ENCODE peak calls at places on chromosome 21, in five cellular contexts. Y, M, O, Z and I are unnamed samples.

GRCh38 chr21:40191616-40192015 is 324.4 kb downstream of the PCP4 start:
- DNase-seq in Z (no peak), Y (no peak), M (no peak), O (no peak), I (no peak)

GRCh38 chr21:45262616-45263015 is 25.1 kb downstream of the POFUT2 start:
- DNase-seq in O (no peak), Z (peak; percentile 26), Y (no peak), M (no peak), I (peak; percentile 10)

GRCh38 chr21:45615145-45615711 is 28.3 kb upstream of the PCBP3 start:
- DNase-seq in Z (no peak), M (peak; percentile 78), Y (peak; percentile 41), O (peak; percentile 23), I (peak; percentile 72)

GRCh38 chr21:36753556-36753955 is 54.6 kb downstream of the SIM2 start:
- DNase-seq in Y (no peak), O (no peak), Z (no peak), M (no peak), I (no peak)

GRCh38 chr21:27721675-27722074 is 754.8 kb upstream of the ADAMTS5 start:
- DNase-seq in Z (no peak), O (no peak), Y (no peak), M (no peak), I (no peak)

GRCh38 chr21:46379691-46380090 is 55.7 kb downstream of the PCNT start:
- DNase-seq in M (no peak), O (no peak), Y (no peak), Z (no peak), I (no peak)

GRCh38 chr21:45179568-45180288 is 105.3 kb downstream of the ADARB1 start:
- DNase-seq in M (no peak), Y (no peak), O (no peak), Z (no peak), I (no peak)

GRCh38 chr21:46214478-46215340 is 13.9 kb downstream of the LSS start:
- DNase-seq in M (no peak), Y (no peak), O (no peak), Z (no peak), I (no peak)

GRCh38 chr21:20570824-20571232 is 427.4 kb upstream of the NCAM2 start:
- DNase-seq in Y (peak; percentile 23), Z (peak; percentile 57), O (no peak), M (no peak), I (no peak)

GRCh38 chr21:46228345-46229051 is at the start of gene LSS:
- DNase-seq in M (peak; percentile 83), Z (peak; percentile 97), O (peak; percentile 95), Y (peak; percentile 98), I (peak; percentile 97)

DNA sequence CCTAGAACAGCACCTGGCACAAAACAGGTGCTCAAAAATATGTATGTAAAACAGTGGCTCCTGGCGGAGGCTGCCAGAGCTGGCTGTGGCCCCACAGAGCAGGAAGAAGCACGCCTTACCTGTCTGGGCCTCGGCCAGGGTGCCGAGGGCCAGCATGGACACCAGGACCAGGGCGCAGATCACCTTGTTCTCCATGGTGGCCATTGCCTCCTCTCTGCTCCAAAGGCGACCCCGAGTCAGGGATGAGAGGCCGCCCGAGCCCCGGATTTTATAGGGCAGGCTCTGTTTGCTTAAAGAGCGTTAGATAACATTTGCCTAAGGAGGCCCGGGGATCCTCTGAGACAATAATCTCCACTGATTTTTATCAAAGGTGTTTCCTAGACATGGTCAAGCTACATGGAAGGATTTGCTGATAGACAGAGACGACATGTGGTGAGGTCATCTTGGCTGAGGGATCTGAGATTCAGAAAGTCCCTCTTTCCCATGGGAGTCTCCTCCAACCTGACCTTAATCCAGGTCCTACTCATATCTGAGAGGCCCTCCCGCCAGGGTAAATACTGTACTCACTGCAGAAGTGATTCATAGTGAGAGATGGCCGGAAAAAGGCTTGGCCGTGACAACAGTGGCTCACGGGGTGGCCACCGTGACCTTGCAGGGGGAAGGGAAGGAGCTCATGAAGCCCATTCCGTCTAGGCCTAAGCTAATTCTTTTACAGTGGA is at the start of gene TFF1:
- DNase-seq in O (peak; percentile 71), Y (no peak), M (no peak), Z (no peak), I (no peak)
- TF ChIP-seq RFX5 in O (no peak), Y (no peak), M (no peak), Z (no peak), I (no peak)

GRCh38 chr21:33940846-33941245 is 25.2 kb upstream of the ATP5PO start:
- DNase-seq in O (no peak), M (no peak), Z (peak; percentile 29), Y (no peak), I (no peak)
- TF ChIP-seq YY1 in O (no peak), M (no peak), Z (no peak), Y (no peak), I (no peak)

DNA sequence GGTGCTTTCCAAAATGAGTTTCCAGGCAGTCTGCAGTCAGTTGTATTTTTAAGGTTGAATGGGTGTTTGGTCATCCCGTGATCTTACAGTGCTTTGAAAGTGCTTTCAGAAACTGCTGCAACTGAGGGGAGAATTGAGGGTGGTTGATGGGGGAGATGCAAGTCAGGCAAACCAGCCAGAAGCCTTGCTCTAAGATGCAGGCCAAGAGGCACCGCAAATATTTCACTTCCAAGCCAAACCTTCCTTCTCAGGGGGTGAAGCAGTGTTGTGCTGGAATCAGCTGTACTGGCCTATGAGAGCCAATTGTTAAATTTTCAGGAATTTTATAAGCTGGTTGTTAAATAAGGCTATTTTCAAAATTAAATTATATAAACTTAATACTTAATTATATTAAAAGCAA is 151.6 kb downstream of the KCNJ6 start:
- DNase-seq in Y (no peak), M (no peak), Z (no peak), O (no peak), I (no peak)
- TF ChIP-seq RFX5 in Y (no peak), M (no peak), Z (no peak), O (no peak), I (no peak)

GRCh38 chr21:32726742-32727477 is 903 bp downstream of the SYNJ1 start:
- DNase-seq in M (no peak), Y (peak; percentile 77), Z (no peak), O (no peak), I (peak; percentile 34)
- TF ChIP-seq YY1 in M (no peak), Y (no peak), Z (no peak), O (no peak), I (no peak)

DNA sequence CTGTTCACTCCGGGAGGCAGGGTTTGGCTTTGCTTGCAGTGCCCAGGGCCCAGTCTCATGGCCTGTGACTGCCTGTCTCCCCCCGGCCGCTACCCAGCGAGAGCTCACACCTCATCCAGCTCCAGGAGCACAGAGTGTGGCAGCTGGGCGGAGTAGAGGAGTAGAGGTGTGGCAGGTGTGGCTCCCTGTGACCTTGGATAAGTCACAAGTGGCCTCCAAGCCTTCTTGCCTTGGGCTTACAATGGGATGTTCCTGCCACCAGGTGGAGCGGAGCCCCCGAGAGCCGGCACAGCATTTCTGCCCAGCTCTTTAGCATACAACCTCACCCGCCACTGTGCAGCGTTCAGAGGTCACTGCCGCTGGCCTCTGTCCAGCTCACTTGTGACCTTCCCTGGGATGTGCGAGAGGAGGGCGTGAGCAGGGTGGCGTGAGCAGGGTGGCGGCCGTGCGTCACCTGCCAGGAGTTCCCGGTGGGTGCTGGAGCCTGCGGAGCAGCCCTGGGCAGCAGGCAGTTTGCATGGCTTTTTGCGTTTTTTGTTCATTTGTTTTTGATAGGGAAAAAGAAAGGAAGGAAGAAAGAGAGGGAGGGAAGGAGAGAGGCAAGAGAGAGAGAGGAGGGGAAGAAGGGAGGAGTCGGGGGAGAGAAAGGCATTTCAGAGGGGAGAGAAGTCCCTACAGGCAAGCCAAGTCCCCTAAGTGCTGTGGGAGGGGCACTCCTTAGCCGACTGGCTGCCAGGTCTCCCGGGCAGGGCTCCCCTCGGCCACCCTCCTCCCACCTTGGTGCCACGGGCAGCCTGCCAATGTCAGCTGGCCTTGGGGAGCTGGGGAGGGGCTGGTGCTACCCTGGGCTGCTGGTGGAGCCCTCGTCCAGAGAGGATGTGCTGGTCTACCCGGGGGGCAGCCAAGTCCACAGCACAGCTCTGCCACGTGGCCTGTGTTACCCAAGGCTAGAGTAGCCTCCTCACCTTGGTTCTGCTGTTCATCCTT is 42.6 kb downstream of the CRYAA start:
- DNase-seq in Y (no peak), M (no peak), Z (no peak), O (peak; percentile 90), I (peak; percentile 67)
- TF ChIP-seq RFX5 in Y (no peak), M (no peak), Z (no peak), O (no peak), I (no peak)

GRCh38 chr21:39182484-39183271 is 573 bp downstream of the PSMG1 start:
- DNase-seq in O (no peak), Y (peak; percentile 21), Z (no peak), M (no peak), I (no peak)
- TF ChIP-seq YY1 in O (no peak), Y (no peak), Z (no peak), M (no peak), I (no peak)

GRCh38 chr21:31780944-31781343 is 49.0 kb upstream of the SCAF4 start:
- DNase-seq in Z (no peak), M (no peak), O (peak; percentile 20), Y (no peak), I (no peak)
- TF ChIP-seq RFX5 in Z (no peak), M (no peak), O (no peak), Y (no peak), I (no peak)

DNA sequence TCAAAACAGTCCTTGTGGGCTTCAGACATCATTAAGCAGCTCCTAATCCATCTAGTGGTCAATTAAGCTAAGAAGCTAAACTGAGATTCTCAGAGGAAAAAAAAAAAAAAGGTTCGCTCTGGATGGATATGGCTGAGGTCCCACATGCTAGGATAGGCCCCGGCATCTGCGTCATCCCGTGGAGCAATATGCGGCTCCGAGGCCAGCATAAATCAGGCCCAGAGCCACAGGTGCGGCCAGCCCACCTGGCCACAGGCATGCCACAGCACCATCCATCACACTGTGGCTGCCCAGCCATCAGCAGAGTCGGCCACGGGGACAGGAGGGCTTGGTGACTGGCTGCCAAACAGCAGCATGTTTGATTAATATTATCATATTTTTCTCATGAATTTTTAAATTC is 106.9 kb upstream of the TIAM1 start:
- DNase-seq in Z (no peak), M (no peak), O (no peak), Y (no peak), I (no peak)
- TF ChIP-seq YY1 in Z (no peak), M (no peak), O (no peak), Y (no peak), I (no peak)

GRCh38 chr21:26087223-26087918 is 83.2 kb downstream of the APP start:
- DNase-seq in Z (no peak), Y (no peak), M (no peak), O (no peak), I (no peak)
- TF ChIP-seq RFX5 in Z (no peak), Y (no peak), M (no peak), O (no peak), I (no peak)

GRCh38 chr21:35138665-35139381 is 89.7 kb upstream of the RUNX1 start:
- DNase-seq in M (no peak), O (no peak), Y (peak; percentile 39), Z (no peak), I (no peak)

GRCh38 chr21:35142036-35142825 is 93.1 kb upstream of the RUNX1 start:
- DNase-seq in M (no peak), O (no peak), Z (no peak), Y (no peak), I (no peak)

GRCh38 chr21:35136586-35137254 is 87.6 kb upstream of the RUNX1 start:
- DNase-seq in Y (peak; percentile 70), Z (no peak), O (peak; percentile 49), M (no peak), I (no peak)

GRCh38 chr21:35136106-35136505 is 87.0 kb upstream of the RUNX1 start:
- DNase-seq in Y (no peak), M (no peak), Z (no peak), O (no peak), I (no peak)

DNA sequence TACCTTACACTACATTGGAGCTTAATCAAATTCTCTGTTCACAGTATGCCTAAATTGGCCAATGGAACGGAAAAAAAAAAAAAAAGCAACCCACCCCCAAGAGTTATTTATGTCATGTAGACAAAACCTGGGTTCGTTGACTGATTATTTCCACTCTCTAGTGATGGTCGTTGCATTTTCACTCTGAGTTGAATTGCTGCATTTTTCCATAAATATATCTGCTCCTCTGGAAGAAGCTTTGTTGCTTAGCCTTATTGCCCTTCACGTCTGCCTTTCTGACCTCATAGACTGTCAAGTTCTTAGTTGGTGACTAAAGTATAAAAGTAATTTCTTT is 90.2 kb upstream of the RUNX1 start:
- DNase-seq in Y (no peak), M (no peak), Z (no peak), O (no peak), I (no peak)
- TF ChIP-seq YY1 in Y (no peak), M (no peak), Z (no peak), O (no peak), I (no peak)